ENCODE peak calls at places on chromosomes 4 and X, in five cellular contexts. K is GM23248, Q is MM.1S, P is SK-N-SH, M is HCT116. W is an unnamed sample.

GRCh38 chr4:15754323-15754722 is 23.8 kb upstream of the CD38 start:
- DNase-seq in K (peak), Q (peak), P (no peak), M (no peak), W (peak)

GRCh38 chr4:183722738-183723560 is 63.9 kb downstream of the TRAPPC11 start:
- DNase-seq in K (peak), Q (peak), P (peak), M (no peak), W (peak)

GRCh38 chr4:81351653-81352455 is 119.9 kb downstream of the RASGEF1B start:
- DNase-seq in K (peak), Q (peak), P (peak), M (peak), W (peak)

GRCh38 chr4:67762091-67762490 is 7.9 kb upstream of the GNRHR start:
- DNase-seq in K (peak), Q (peak), P (no peak), M (no peak), W (no peak)

GRCh38 chrX:43279341-43279808 is 376.7 kb upstream of the MAOA start:
- DNase-seq in K (no peak), Q (no peak), P (no peak), M (no peak), W (no peak)

GRCh38 chr4:138445098-138445497 is 202.9 kb upstream of the SLC7A11 start:
- DNase-seq in K (peak), Q (no peak), P (no peak), M (no peak), W (no peak)

GRCh38 chr4:34720563-34720962 is 1523.8 kb downstream of the ARAP2 start:
- DNase-seq in K (peak), Q (peak), P (peak), M (peak), W (peak)

GRCh38 chr4:113534698-113535097 is 226.8 kb downstream of the CAMK2D start:
- DNase-seq in K (peak), Q (no peak), P (no peak), M (no peak), W (no peak)

GRCh38 chrX:151000901-151001301 is 17.8 kb downstream of the HMGB3 start:
- DNase-seq in K (no peak), Q (no peak), P (no peak), M (no peak), W (no peak)

GRCh38 chr4:106615407-106615945 is 246.9 kb upstream of the GIMD1 start:
- DNase-seq in K (no peak), Q (no peak), P (no peak), M (no peak), W (no peak)

GRCh38 chrX:29662759-29663503 is 552.4 kb upstream of the MAGEB2 start:
- DNase-seq in K (peak), Q (no peak), P (no peak), M (no peak), W (peak)

GRCh38 chr4:74374561-74375327 is 9.8 kb downstream of the EREG start:
- DNase-seq in K (peak), Q (no peak), P (no peak), M (peak), W (peak)

GRCh38 chrX:32010157-32010656 is 938.4 kb upstream of the FTHL17 start:
- DNase-seq in K (no peak), Q (no peak), P (no peak), M (no peak), W (no peak)

GRCh38 chr4:38230121-38230728 is 270.0 kb downstream of the PTTG2 start:
- DNase-seq in K (no peak), Q (no peak), P (no peak), M (peak), W (peak)

GRCh38 chr4:128060130-128060619 is 937 bp upstream of the LARP1B start:
- DNase-seq in K (peak), Q (peak), P (peak), M (no peak), W (no peak)

GRCh38 chr4:92270908-92271307 is 32.9 kb upstream of the GRID2 start:
- DNase-seq in K (peak), Q (no peak), P (peak), M (peak), W (peak)

GRCh38 chr4:88745581-88746163 is 48.0 kb upstream of the NAP1L5 start:
- DNase-seq in K (no peak), Q (no peak), P (no peak), M (no peak), W (no peak)

GRCh38 chr4:136637071-136637777 is 895.1 kb downstream of the PCDH18 start:
- DNase-seq in K (peak), Q (no peak), P (peak), M (peak), W (peak)

GRCh38 chr4:159698336-159698735 is 595.5 kb downstream of the RAPGEF2 start:
- DNase-seq in K (no peak), Q (no peak), P (no peak), M (no peak), W (no peak)

GRCh38 chrX:9188117-9188516 is 154.2 kb upstream of the FAM9B start:
- DNase-seq in K (no peak), Q (no peak), P (peak), M (no peak), W (no peak)

GRCh38 chr4:140308366-140309123 is 64.9 kb upstream of the SCOC start:
- DNase-seq in K (peak), Q (peak), P (no peak), M (no peak), W (no peak)

GRCh38 chrX:47148946-47149345 is 3.9 kb downstream of the RBM10 start:
- DNase-seq in K (peak), Q (no peak), P (no peak), M (no peak), W (peak)

GRCh38 chrX:129983575-129984131 is 1.2 kb downstream of the BCORL1 start:
- DNase-seq in K (peak), Q (no peak), P (peak), M (no peak), W (no peak)

GRCh38 chrX:129984196-129984962 is 1.9 kb downstream of the BCORL1 start:
- DNase-seq in K (peak), Q (no peak), P (peak), M (no peak), W (no peak)

GRCh38 chrX:129981752-129982299 is 609 bp upstream of the BCORL1 start:
- DNase-seq in K (no peak), Q (no peak), P (peak), M (no peak), W (no peak)

GRCh38 chrX:129981207-129981553 is 1.3 kb upstream of the BCORL1 start:
- DNase-seq in K (no peak), Q (no peak), P (no peak), M (no peak), W (no peak)

GRCh38 chrX:129982300-129983246 is at the start of gene BCORL1:
- DNase-seq in K (peak), Q (peak), P (peak), M (peak), W (peak)
- H3K4me3 ChIP-seq in K (peak), Q (peak), P (no peak), M (no peak), W (no peak)

DNA sequence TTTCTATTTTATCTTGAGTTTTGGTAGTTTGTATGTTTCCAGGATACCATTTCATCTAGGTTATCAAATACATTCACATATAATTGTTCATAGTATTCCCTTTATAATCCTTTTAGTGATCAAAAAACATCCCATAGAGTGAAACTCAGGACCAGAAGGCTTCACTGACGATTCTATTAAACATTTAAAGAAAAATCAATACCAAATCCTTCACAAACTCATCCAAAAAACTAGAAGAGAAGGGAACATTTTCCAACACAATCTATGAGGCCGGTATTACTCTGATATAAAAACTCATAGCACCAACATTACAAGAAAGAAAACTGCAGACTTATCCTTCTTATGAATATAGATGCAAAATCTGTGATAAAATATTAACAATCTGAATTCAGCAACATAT is 203.4 kb downstream of the ANKRD50 start:
- DNase-seq in K (no peak), Q (no peak), P (no peak), M (no peak), W (no peak)
- TF ChIP-seq EZH2phosphoT487 in K (no peak), Q (no peak), P (no peak), M (no peak), W (no peak)

GRCh38 chr4:119205690-119206089 is 6.8 kb upstream of the USP53 start:
- DNase-seq in K (no peak), Q (no peak), P (no peak), M (no peak), W (no peak)

GRCh38 chr4:119206178-119206577 is 6.3 kb upstream of the USP53 start:
- DNase-seq in K (no peak), Q (no peak), P (no peak), M (no peak), W (no peak)

GRCh38 chr4:119207051-119207450 is 5.5 kb upstream of the USP53 start:
- DNase-seq in K (peak), Q (no peak), P (no peak), M (no peak), W (no peak)

GRCh38 chr4:119209077-119209476 is 3.4 kb upstream of the USP53 start:
- DNase-seq in K (peak), Q (no peak), P (no peak), M (peak), W (peak)

GRCh38 chr4:119204898-119205297 is 7.6 kb upstream of the USP53 start:
- DNase-seq in K (no peak), Q (no peak), P (no peak), M (no peak), W (peak)
- H3K9ac ChIP-seq in K (no peak), Q (no peak), P (no peak), M (no peak), W (no peak)

DNA sequence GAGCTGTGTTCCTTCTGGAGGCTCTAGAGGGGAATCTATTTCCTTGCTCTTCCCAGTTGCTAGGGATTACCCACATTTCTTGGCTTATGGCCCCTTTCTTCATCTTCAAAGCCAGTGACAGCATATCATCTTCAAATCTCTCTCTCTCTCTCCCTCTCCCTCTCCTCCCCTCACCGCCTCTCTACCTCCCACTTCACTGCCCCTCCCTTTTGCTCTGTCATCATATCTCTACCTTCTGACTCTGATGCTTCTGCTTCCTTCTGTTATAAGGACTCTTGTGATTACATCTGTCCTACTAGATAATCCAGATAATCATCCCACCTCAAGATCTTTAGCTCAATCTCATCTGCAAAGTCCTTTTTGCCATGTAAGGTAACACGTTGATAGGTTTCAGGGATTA is 93.1 kb upstream of the TEX13D start:
- DNase-seq in K (no peak), Q (no peak), P (no peak), M (no peak), W (no peak)
- H3K4me3 ChIP-seq in K (no peak), Q (no peak), P (no peak), M (no peak), W (no peak)

GRCh38 chr4:53196872-53197759 is 168.7 kb downstream of the SCFD2 start:
- DNase-seq in K (peak), Q (peak), P (peak), M (peak), W (peak)

GRCh38 chr4:53192496-53192895 is 173.4 kb downstream of the SCFD2 start:
- DNase-seq in K (peak), Q (no peak), P (no peak), M (no peak), W (no peak)

GRCh38 chr4:53193111-53193510 is 172.8 kb downstream of the SCFD2 start:
- DNase-seq in K (peak), Q (no peak), P (no peak), M (no peak), W (no peak)

GRCh38 chr4:53196195-53196641 is 169.6 kb downstream of the SCFD2 start:
- DNase-seq in K (peak), Q (no peak), P (peak), M (no peak), W (no peak)

GRCh38 chr4:53194727-53195126 is 171.1 kb downstream of the SCFD2 start:
- DNase-seq in K (no peak), Q (no peak), P (peak), M (no peak), W (no peak)
- TF ChIP-seq EZH2phosphoT487 in K (no peak), Q (no peak), P (no peak), M (no peak), W (no peak)

W was measured in PC-3.